ENCODE peak calls at places on chromosome 6, in ten cellular contexts. O, B, L, U, C, E, I, Q, Z and S are unnamed samples.

GRCh38 chr6:111757342-111757741 is 115.9 kb downstream of the FYN start:
- DNase-seq in Z (no peak), C (no peak), O (no peak), L (no peak), E (no peak), U (no peak), B (peak; percentile 84), I (no peak), Q (no peak), S (peak; percentile 53)

GRCh38 chr6:153941768-153942167 is 97.3 kb upstream of the OPRM1 start:
- DNase-seq in Z (no peak), E (no peak), U (no peak), C (no peak), O (no peak), I (no peak), Q (no peak), B (no peak), L (no peak), S (no peak)

GRCh38 chr6:138403324-138403800 is 661 bp upstream of the HEBP2 start:
- DNase-seq in U (no peak), E (peak; percentile 60), I (peak; percentile 57), Q (peak; percentile 44), C (no peak), O (no peak), L (no peak), B (peak; percentile 43), Z (peak; percentile 62), S (peak; percentile 19)

GRCh38 chr6:84967389-84967788 is 203.0 kb upstream of the TBX18 start:
- DNase-seq in B (peak; percentile 70), I (no peak), O (peak; percentile 64), E (no peak), Z (no peak), C (peak; percentile 33), L (peak; percentile 48), U (no peak), Q (no peak), S (no peak)

GRCh38 chr6:30685157-30685976 is 1.1 kb downstream of the PPP1R18 start:
- DNase-seq in Z (no peak), L (no peak), O (no peak), C (peak; percentile 37), E (peak; percentile 40), U (no peak), B (peak; percentile 60), I (no peak), Q (no peak), S (peak; percentile 24)

GRCh38 chr6:108157234-108157971 is 8.4 kb upstream of the NR2E1 start:
- DNase-seq in B (no peak), L (no peak), E (no peak), C (no peak), Q (no peak), U (no peak), I (no peak), Z (no peak), O (no peak), S (no peak)

GRCh38 chr6:47690209-47690608 is 8.2 kb upstream of the ADGRF4 start:
- DNase-seq in E (no peak), O (no peak), L (no peak), Z (no peak), C (no peak), Q (no peak), I (no peak), U (no peak), B (no peak), S (no peak)

GRCh38 chr6:170186006-170186908 is 104.6 kb downstream of the DLL1 start:
- DNase-seq in Z (no peak), B (no peak), C (no peak), O (no peak), E (no peak), Q (no peak), U (no peak), I (no peak), L (no peak), S (no peak)

GRCh38 chr6:36118550-36119107 is 11.7 kb upstream of the MAPK13 start:
- DNase-seq in E (no peak), I (no peak), B (peak; percentile 55), U (no peak), Z (no peak), O (no peak), C (no peak), Q (peak; percentile 88), L (no peak), S (no peak)

GRCh38 chr6:141413196-141413595 is 719.5 kb upstream of the GJE1 start:
- DNase-seq in B (peak; percentile 19), O (no peak), Z (peak; percentile 28), U (no peak), Q (no peak), L (no peak), I (no peak), E (no peak), C (no peak), S (no peak)

GRCh38 chr6:50056242-50056641 is 6.5 kb upstream of the DEFB112 start:
- DNase-seq in L (no peak), Z (no peak), E (no peak), B (no peak), U (no peak), Q (no peak), O (no peak), C (no peak), I (no peak), S (no peak)

GRCh38 chr6:111485316-111485715 is 2.3 kb upstream of the REV3L start:
- DNase-seq in B (no peak), Q (no peak), Z (no peak), I (no peak), C (no peak), U (no peak), L (no peak), O (no peak), E (no peak), S (no peak)

GRCh38 chr6:154754152-154754551 is 20.9 kb downstream of the SCAF8 start:
- DNase-seq in I (no peak), B (peak; percentile 52), Z (no peak), C (no peak), E (no peak), L (no peak), O (no peak), U (no peak), Q (no peak), S (peak; percentile 11)

DNA sequence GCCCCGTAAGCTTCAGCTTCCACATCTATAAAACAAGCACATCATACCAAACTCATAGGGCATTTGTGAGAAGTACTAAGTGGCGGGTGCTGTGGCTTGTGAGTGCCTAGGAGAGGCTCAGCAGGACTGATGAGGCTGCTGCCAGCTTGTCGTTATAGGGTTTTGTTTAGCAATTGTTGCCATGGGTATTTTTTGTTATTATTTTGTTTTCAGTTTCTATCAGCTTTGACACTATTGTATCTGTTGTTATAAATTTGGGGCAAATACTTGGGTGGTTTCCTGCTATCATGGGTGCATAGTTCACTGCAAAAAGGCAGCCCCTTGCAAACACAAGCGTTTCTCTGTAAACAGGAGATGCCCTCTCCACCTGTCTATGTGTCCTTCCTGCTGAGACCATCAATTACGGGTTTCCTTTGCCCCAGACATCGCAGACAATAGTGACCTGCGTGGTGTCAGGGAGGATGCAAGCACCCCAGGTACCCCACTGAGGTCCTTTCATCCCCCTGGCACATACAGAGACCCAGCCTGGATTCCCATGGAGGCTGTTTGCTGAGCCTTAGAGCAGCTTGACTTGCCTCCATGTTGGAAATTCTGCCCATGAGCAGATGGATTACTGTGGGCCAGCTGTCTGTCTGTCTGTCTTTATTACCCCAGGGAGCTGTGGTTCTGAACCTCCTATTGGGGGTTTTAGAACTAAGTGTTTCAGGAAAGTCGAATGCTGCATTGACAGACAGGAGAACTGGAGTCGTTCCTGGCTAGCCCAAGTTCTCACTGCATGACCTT is 3.2 kb upstream of the CCDC167 start:
- DNase-seq in Q (peak; percentile 85), L (no peak), E (no peak), O (no peak), U (no peak), Z (no peak), B (no peak), I (no peak), C (no peak), S (no peak)
- H3K4me1 ChIP-seq in Q (peaks cover 91% of the 10 kb centered on the region), L (peaks cover 16% of the 10 kb centered on the region), E (peaks cover 9% of the 10 kb centered on the region), O (no peaks in the 10 kb centered on the region), U (peaks cover 7% of the 10 kb centered on the region), Z (peaks cover 8% of the 10 kb centered on the region), B (no peaks in the 10 kb centered on the region), I (no peaks in the 10 kb centered on the region), C (peaks cover 5% of the 10 kb centered on the region), S (no peaks in the 10 kb centered on the region)

GRCh38 chr6:6614965-6615304 is 26.4 kb downstream of the LY86 start:
- DNase-seq in L (no peak), U (no peak), Q (peak; percentile 36), B (no peak), O (no peak), C (no peak), Z (no peak), I (no peak), E (no peak), S (no peak)
- H3K27ac ChIP-seq in L (no peak overlapping the region), U (no peak overlapping the region), Q (peak overlapping the region; percentile 85), B (no peak overlapping the region), O (no peak overlapping the region), C (no peak overlapping the region), Z (no peak overlapping the region), I (no peak overlapping the region), E (no peak overlapping the region), S (no peak overlapping the region)

DNA sequence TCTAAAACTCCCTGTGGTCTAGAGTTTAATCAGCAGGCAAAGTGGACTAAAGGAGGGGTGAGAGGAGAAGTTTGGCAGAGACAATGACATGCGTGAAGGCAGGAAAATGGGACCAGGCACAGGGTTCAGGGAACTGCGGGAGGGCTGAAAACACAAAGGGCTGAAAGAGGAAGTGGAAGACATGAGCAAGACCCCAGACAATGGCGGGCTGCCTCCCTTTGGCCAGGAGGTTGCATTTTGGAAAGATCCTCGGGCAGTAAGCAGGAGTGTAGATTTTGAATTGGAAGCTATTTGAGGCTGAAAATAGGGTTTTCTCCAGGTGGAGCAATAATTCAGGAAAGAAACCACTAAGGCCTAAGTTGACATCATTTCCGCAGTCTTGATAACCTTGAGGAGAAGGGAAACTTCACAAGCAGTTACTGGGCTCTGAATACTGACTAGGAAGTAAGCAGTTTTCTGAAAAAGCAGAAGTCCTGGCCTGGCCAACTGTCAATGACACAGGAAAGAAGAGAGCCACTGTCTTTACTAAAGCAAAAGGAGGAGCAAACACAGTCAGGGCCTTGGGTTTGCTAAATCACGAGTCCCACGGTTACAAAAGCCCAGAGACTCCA is 3.4 kb downstream of the LY86 start:
- DNase-seq in U (no peak), Q (no peak), B (no peak), L (no peak), C (no peak), I (no peak), E (no peak), O (no peak), Z (peak; percentile 36), S (no peak)
- H3K4me1 ChIP-seq in U (peaks cover 33% of the 10 kb centered on the region), Q (peaks cover 67% of the 10 kb centered on the region), B (no peaks in the 10 kb centered on the region), L (no peaks in the 10 kb centered on the region), C (peaks cover 47% of the 10 kb centered on the region), I (no peaks in the 10 kb centered on the region), E (peaks cover 87% of the 10 kb centered on the region), O (no peaks in the 10 kb centered on the region), Z (peaks cover 74% of the 10 kb centered on the region), S (no peaks in the 10 kb centered on the region)

DNA sequence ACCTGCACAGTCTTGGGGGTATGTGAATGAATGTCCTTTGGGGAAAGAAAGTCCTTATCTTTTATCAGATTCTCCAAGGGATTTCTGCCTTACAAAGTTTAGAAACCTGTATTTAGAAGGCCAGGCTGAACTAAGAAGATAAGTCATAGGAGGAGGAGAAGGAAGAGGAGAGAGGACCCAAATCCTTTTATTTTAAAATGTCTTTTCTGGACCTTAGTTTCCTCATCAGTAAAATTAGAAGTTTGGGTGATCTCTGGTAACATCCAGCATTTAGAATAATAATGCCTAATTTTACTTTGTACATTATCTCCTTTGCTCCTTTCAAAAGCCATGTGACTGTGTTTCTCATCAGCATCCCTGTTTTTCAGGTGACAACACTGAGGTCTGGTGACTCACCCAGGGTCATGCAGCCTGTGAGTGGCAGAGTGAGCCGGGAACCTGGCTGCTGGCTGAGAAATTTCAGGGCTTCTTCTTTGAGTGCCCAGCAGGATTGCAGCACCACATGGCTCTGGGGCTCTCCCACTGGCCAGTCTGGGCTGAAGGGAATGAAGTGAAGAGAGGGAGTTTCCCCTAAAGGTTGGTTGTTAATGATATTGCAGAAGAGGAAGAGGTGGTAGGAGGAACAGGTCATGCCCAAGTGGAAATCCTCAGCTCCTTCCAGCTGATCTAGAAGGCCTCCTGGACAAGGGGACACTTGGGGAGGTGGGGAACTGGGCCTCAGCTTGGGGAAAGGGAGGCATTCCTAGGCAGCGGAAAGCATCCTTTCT is 34.0 kb downstream of the VEGFA start:
- DNase-seq in E (no peak), Q (no peak), U (no peak), Z (no peak), I (no peak), L (peak; percentile 22), O (no peak), C (no peak), B (peak; percentile 58), S (no peak)
- H3K27ac ChIP-seq in E (no peak overlapping the region), Q (no peak overlapping the region), U (no peak overlapping the region), Z (no peak overlapping the region), I (no peak overlapping the region), L (no peak overlapping the region), O (no peak overlapping the region), C (no peak overlapping the region), B (no peak overlapping the region), S (no peak overlapping the region)